ENCODE peak calls at places on chromosomes 5 and 9, in six cellular contexts. W is NCI-H1092, B is IMR-90, M is cardiac muscle cell, U is AG09319, J is psoas muscle. G is an unnamed sample.

GRCh38 chr5:56026863-56027300 is 32.1 kb upstream of the IL6ST start:
- DNase-seq in W (no peak), B (peak; percentile 94), M (peak; percentile 86), U (peak; percentile 84), J (no peak), G (no peak)

GRCh38 chr5:42991477-42992034 is 48.6 kb downstream of the ANXA2R start:
- DNase-seq in W (no peak), B (peak; percentile 24), M (peak; percentile 26), U (no peak), J (no peak), G (no peak)

GRCh38 chr5:142674438-142675210 is 11.3 kb downstream of the FGF1 start:
- DNase-seq in W (no peak), B (peak; percentile 89), M (peak; percentile 82), U (peak; percentile 45), J (no peak), G (peak; percentile 30)

GRCh38 chr5:119373449-119373858 is 17.6 kb downstream of the TNFAIP8 start:
- DNase-seq in W (no peak), B (no peak), M (no peak), U (no peak), J (no peak), G (no peak)

GRCh38 chr5:2904956-2905355 is 153.5 kb upstream of the IRX2 start:
- DNase-seq in W (no peak), B (no peak), M (no peak), U (no peak), J (no peak), G (no peak)

GRCh38 chr9:15081021-15081753 is 171.0 kb upstream of the FREM1 start:
- DNase-seq in W (no peak), B (no peak), M (no peak), U (no peak), J (no peak), G (no peak)

GRCh38 chr5:52262844-52263243 is 524.9 kb upstream of the ITGA1 start:
- DNase-seq in W (peak; percentile 51), B (no peak), M (no peak), U (no peak), J (no peak), G (no peak)

GRCh38 chr5:75200776-75201175 is 35.9 kb downstream of the ANKRD31 start:
- DNase-seq in W (no peak), B (no peak), M (no peak), U (no peak), J (no peak), G (no peak)

GRCh38 chr5:14464101-14464500 is 117.5 kb upstream of the OTULINL start:
- DNase-seq in W (no peak), B (no peak), M (peak; percentile 49), U (no peak), J (no peak), G (no peak)

GRCh38 chr9:124040186-124040920 is 28.8 kb downstream of the LHX2 start:
- DNase-seq in W (no peak), B (peak; percentile 56), M (peak; percentile 38), U (no peak), J (no peak), G (no peak)

GRCh38 chr9:129166962-129167557 is 11.0 kb downstream of the IER5L start:
- DNase-seq in W (no peak), B (peak; percentile 80), M (peak; percentile 78), U (no peak), J (peak; percentile 72), G (no peak)

GRCh38 chr9:136088481-136088938 is 6.6 kb downstream of the NACC2 start:
- DNase-seq in W (no peak), B (no peak), M (no peak), U (no peak), J (peak; percentile 20), G (no peak)

GRCh38 chr5:142969624-142970439 is 199.7 kb downstream of the ARHGAP26 start:
- DNase-seq in W (no peak), B (no peak), M (no peak), U (no peak), J (no peak), G (no peak)

GRCh38 chr5:127517110-127517479 is 345 bp upstream of the PRRC1 start:
- DNase-seq in W (no peak), B (peak; percentile 23), M (no peak), U (no peak), J (no peak), G (no peak)

GRCh38 chr5:149381986-149382338 is 2.9 kb upstream of the IL17B start:
- DNase-seq in W (peak; percentile 46), B (peak; percentile 66), M (peak; percentile 81), U (no peak), J (peak; percentile 77), G (peak; percentile 19)

GRCh38 chr9:135479469-135480052 is at the start of gene PPP1R26:
- DNase-seq in W (no peak), B (no peak), M (no peak), U (no peak), J (no peak), G (no peak)

GRCh38 chr5:151298063-151298462 is 5.5 kb downstream of the SLC36A3 start:
- DNase-seq in W (no peak), B (peak; percentile 50), M (peak; percentile 80), U (peak; percentile 11), J (no peak), G (peak; percentile 4)

GRCh38 chr9:121609845-121610637 is 41.4 kb upstream of the DAB2IP start:
- DNase-seq in W (no peak), B (peak; percentile 92), M (peak; percentile 42), U (no peak), J (peak; percentile 67), G (no peak)

GRCh38 chr5:13955896-13956295 is 11.4 kb upstream of the DNAH5 start:
- DNase-seq in W (no peak), B (peak; percentile 70), M (no peak), U (no peak), J (no peak), G (no peak)

GRCh38 chr9:93235278-93235960 is 51.5 kb downstream of the WNK2 start:
- DNase-seq in W (no peak), B (no peak), M (no peak), U (no peak), J (no peak), G (no peak)

GRCh38 chr9:112093147-112093874 is 81.8 kb downstream of the SUSD1 start:
- DNase-seq in W (no peak), B (no peak), M (no peak), U (no peak), J (no peak), G (no peak)

GRCh38 chr5:59757442-59757841 is 136.1 kb downstream of the PDE4D start:
- DNase-seq in W (no peak), B (no peak), M (no peak), U (no peak), J (no peak), G (no peak)

GRCh38 chr5:160507181-160507811 is 85.6 kb downstream of the PTTG1 start:
- DNase-seq in W (no peak), B (peak; percentile 65), M (peak; percentile 40), U (no peak), J (no peak), G (no peak)

GRCh38 chr5:34053571-34054271 is 10.7 kb upstream of the C1QTNF3 start:
- DNase-seq in W (no peak), B (no peak), M (no peak), U (no peak), J (no peak), G (no peak)

GRCh38 chr9:33458444-33458843 is 11.1 kb upstream of the AQP3 start:
- DNase-seq in W (no peak), B (peak; percentile 46), M (no peak), U (no peak), J (no peak), G (no peak)

GRCh38 chr9:89483592-89484474 is 14.1 kb downstream of the SEMA4D start:
- DNase-seq in W (no peak), B (no peak), M (no peak), U (no peak), J (no peak), G (no peak)